ENCODE peak calls at places on chromosomes 5 and 9, in six cellular contexts. M, B, P, I, V and H are unnamed samples.

GRCh38 chr9:121744687-121745395 is 93.4 kb downstream of the DAB2IP start:
- DNase-seq in P (peak), I (no peak), M (no peak), B (no peak), V (no peak), H (no peak)

GRCh38 chr9:100581661-100582060 is 3.8 kb downstream of the CAVIN4 start:
- DNase-seq in V (no peak), I (no peak), P (no peak), M (no peak), B (no peak), H (no peak)

GRCh38 chr5:133377736-133378135 is 234.6 kb downstream of the FSTL4 start:
- DNase-seq in I (no peak), M (no peak), V (no peak), B (no peak), P (no peak), H (no peak)

GRCh38 chr9:14309403-14309802 is 4.5 kb downstream of the NFIB start:
- DNase-seq in B (no peak), M (no peak), V (no peak), P (no peak), I (no peak), H (no peak)

GRCh38 chr5:120684213-120684612 is 220.1 kb downstream of the PRR16 start:
- DNase-seq in M (no peak), V (no peak), I (no peak), B (no peak), P (peak), H (no peak)

GRCh38 chr9:22241611-22242010 is 205.0 kb upstream of the DMRTA1 start:
- DNase-seq in B (no peak), P (no peak), V (no peak), I (no peak), M (no peak), H (no peak)

GRCh38 chr5:62521319-62521718 is 57.3 kb upstream of the LRRC70 start:
- DNase-seq in B (peak), P (no peak), I (no peak), M (no peak), V (no peak), H (no peak)

GRCh38 chr5:125470503-125470902 is 724.1 kb upstream of the ZNF608 start:
- DNase-seq in M (no peak), B (no peak), I (no peak), P (no peak), V (no peak), H (no peak)

GRCh38 chr5:43301653-43302091 is 11.5 kb downstream of the HMGCS1 start:
- DNase-seq in M (no peak), P (no peak), I (no peak), B (no peak), V (no peak), H (no peak)

GRCh38 chr5:3143382-3143781 is 391.9 kb upstream of the IRX2 start:
- DNase-seq in P (no peak), I (no peak), M (no peak), V (no peak), B (no peak), H (no peak)

GRCh38 chr9:110782701-110783100 is 114.1 kb downstream of the MUSK start:
- DNase-seq in P (peak), B (no peak), V (no peak), M (no peak), I (no peak), H (no peak)

GRCh38 chr9:33164138-33164809 is 2.9 kb downstream of the B4GALT1 start:
- DNase-seq in B (peak), M (peak), I (no peak), V (no peak), P (no peak), H (no peak)